ENCODE peak calls at places on chromosomes 3 and 15, in seven cellular contexts. U is A549, P is GM12891, Z is sigmoid colon, E is tibial nerve, Q is IMR-90, J is lower leg skin. F is an unnamed sample.

GRCh38 chr3:138752886-138753285 is 81.8 kb downstream of the PIK3CB start:
- DNase-seq in P (no peak), U (no peak), Q (no peak), Z (no peak), J (no peak), E (no peak), F (no peak)

GRCh38 chr3:113685956-113686721 is 10.3 kb downstream of the USF3 start:
- DNase-seq in U (no peak), J (no peak), E (no peak), Z (no peak), Q (peak; percentile 59), P (no peak), F (no peak)

GRCh38 chr3:149010504-149010951 is 19.2 kb downstream of the GYG1 start:
- DNase-seq in E (no peak), P (no peak), Z (no peak), U (no peak), Q (peak; percentile 87), J (no peak), F (no peak)

GRCh38 chr3:7203969-7204847 is 343.3 kb downstream of the GRM7 start:
- DNase-seq in P (no peak), U (no peak), Q (no peak), E (no peak), J (no peak), Z (no peak), F (no peak)

GRCh38 chr3:33165372-33165771 is 51.6 kb downstream of the CRTAP start:
- DNase-seq in J (peak; percentile 45), U (no peak), P (no peak), Q (no peak), E (no peak), Z (no peak), F (no peak)

GRCh38 chr15:70217246-70218160 is 119.8 kb upstream of the TLE3 start:
- DNase-seq in P (no peak), U (no peak), E (no peak), Q (no peak), Z (no peak), J (no peak), F (no peak)

GRCh38 chr3:186888569-186888968 is 41.8 kb upstream of the ST6GAL1 start:
- DNase-seq in J (no peak), Q (no peak), E (no peak), U (no peak), P (no peak), Z (no peak), F (no peak)

GRCh38 chr3:73508330-73508954 is 116.3 kb downstream of the PDZRN3 start:
- DNase-seq in Q (peak; percentile 81), P (peak; percentile 11), Z (no peak), U (peak; percentile 30), J (peak; percentile 54), E (no peak), F (no peak)

GRCh38 chr3:186160691-186161243 is 51.9 kb upstream of the ETV5 start:
- DNase-seq in P (no peak), U (no peak), Z (no peak), Q (no peak), E (no peak), J (no peak), F (no peak)

GRCh38 chr15:43968551-43968950 is 141.7 kb downstream of the WDR76 start:
- DNase-seq in J (no peak), E (no peak), Q (no peak), U (no peak), P (no peak), Z (no peak), F (no peak)

GRCh38 chr3:89690649-89691048 is 583.2 kb downstream of the EPHA3 start:
- DNase-seq in E (no peak), P (no peak), J (no peak), U (no peak), Z (no peak), Q (peak; percentile 1), F (no peak)

GRCh38 chr3:53346514-53346913 is 829 bp downstream of the DCP1A start:
- DNase-seq in J (no peak), E (no peak), U (no peak), Z (no peak), Q (no peak), P (no peak), F (no peak)

GRCh38 chr3:23950303-23950702 is 5.2 kb downstream of the NR1D2 start:
- DNase-seq in P (no peak), Z (no peak), J (no peak), Q (no peak), U (no peak), E (no peak), F (no peak)

GRCh38 chr3:115989927-115990326 is 366.6 kb downstream of the GAP43 start:
- DNase-seq in J (no peak), E (no peak), P (no peak), Z (no peak), U (no peak), Q (peak; percentile 90), F (no peak)

GRCh38 chr3:57973715-57974477 is 34.3 kb upstream of the FLNB start:
- DNase-seq in P (no peak), E (no peak), Z (no peak), Q (no peak), J (no peak), U (no peak), F (no peak)

GRCh38 chr15:77974098-77974414 is 103.5 kb downstream of the TBC1D2B start:
- DNase-seq in J (no peak), E (no peak), U (no peak), Q (peak; percentile 56), P (no peak), Z (peak; percentile 88), F (peak; percentile 66)

GRCh38 chr3:182947892-182948291 is 32.4 kb downstream of the DCUN1D1 start:
- DNase-seq in U (peak; percentile 6), J (no peak), Q (no peak), Z (no peak), P (no peak), E (no peak), F (no peak)

GRCh38 chr3:68988740-68989139 is 24.7 kb downstream of the EOGT start:
- DNase-seq in P (no peak), J (no peak), Q (peak; percentile 95), Z (no peak), E (no peak), U (no peak), F (no peak)

GRCh38 chr15:50363612-50364011 is 8.6 kb upstream of the GABPB1 start:
- DNase-seq in E (no peak), Q (no peak), U (no peak), P (no peak), Z (no peak), J (no peak), F (no peak)

GRCh38 chr3:29344154-29344553 is 63.3 kb downstream of the RBMS3 start:
- DNase-seq in E (no peak), Q (no peak), U (no peak), J (no peak), P (no peak), Z (no peak), F (no peak)

GRCh38 chr15:25623708-25624107 is 184.9 kb upstream of the UBE3A start:
- DNase-seq in U (no peak), J (no peak), Z (no peak), E (no peak), P (no peak), Q (no peak), F (no peak)

GRCh38 chr3:171755015-171755589 is 55.2 kb downstream of the PLD1 start:
- DNase-seq in E (no peak), Q (no peak), J (no peak), P (no peak), U (no peak), Z (no peak), F (no peak)

GRCh38 chr15:20356444-20357138 is 185.0 kb downstream of the GOLGA6L6 start:
- DNase-seq in P (peak; percentile 80), Q (no peak), J (no peak), E (no peak), Z (peak; percentile 69), U (peak; percentile 80), F (peak; percentile 89)

GRCh38 chr3:36944641-36945270 is at the start of gene TRANK1:
- DNase-seq in J (peak; percentile 63), E (peak; percentile 35), P (peak; percentile 63), Z (peak; percentile 89), Q (peak; percentile 34), U (peak; percentile 18), F (peak; percentile 93)
- TF ChIP-seq POLR2A in J (no peak), E (peak; percentile 42), P (no peak), Z (no peak), Q (no peak), U (no peak), F (no peak)

GRCh38 chr3:42042747-42043115 is 48.4 kb upstream of the TRAK1 start:
- DNase-seq in Q (no peak), Z (no peak), E (no peak), J (no peak), U (no peak), P (no peak), F (no peak)
- TF ChIP-seq POLR2A in Q (no peak), Z (no peak), E (no peak), J (no peak), U (no peak), P (no peak), F (no peak)

DNA sequence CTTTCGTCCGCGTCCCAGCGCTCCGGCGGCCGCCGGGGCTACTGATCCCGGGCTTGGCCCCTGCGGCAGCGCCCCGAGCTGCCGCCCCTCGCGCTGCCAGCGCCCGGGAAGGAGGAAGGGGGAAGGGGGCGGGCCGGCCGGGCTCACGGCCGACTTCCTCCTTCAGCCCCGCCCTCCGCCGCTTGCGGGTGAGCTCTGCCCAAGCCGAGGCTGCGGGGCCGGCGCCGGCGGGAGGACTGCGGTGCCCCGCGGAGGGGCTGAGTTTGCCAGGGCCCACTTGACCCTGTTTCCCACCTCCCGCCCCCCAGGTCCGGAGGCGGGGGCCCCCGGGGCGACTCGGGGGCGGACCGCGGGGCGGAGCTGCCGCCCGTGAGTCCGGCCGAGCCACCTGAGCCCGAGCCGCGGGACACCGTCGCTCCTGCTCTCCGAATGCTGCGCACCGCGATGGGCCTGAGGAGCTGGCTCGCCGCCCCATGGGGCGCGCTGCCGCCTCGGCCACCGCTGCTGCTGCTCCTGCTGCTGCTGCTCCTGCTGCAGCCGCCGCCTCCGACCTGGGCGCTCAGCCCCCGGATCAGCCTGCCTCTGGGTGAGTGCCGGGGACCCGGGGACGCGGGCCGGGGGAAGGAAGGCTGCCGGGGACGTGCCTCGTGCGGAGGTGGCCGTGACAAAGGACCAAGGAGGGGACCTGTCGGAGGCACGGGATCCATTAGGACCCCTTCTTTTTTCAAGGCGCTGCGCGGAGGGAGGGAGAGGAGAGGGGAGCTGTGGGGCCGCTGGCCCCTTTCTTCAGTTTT is at the start of gene SEMA4B:
- DNase-seq in E (peak; percentile 41), Z (peak; percentile 85), J (no peak), U (peak; percentile 92), P (peak; percentile 97), Q (peak; percentile 32), F (peak; percentile 97)
- TF ChIP-seq POLR2A in E (peak; percentile 44), Z (no peak), J (no peak), U (peak; percentile 73), P (no peak), Q (peak; percentile 32), F (no peak)

DNA sequence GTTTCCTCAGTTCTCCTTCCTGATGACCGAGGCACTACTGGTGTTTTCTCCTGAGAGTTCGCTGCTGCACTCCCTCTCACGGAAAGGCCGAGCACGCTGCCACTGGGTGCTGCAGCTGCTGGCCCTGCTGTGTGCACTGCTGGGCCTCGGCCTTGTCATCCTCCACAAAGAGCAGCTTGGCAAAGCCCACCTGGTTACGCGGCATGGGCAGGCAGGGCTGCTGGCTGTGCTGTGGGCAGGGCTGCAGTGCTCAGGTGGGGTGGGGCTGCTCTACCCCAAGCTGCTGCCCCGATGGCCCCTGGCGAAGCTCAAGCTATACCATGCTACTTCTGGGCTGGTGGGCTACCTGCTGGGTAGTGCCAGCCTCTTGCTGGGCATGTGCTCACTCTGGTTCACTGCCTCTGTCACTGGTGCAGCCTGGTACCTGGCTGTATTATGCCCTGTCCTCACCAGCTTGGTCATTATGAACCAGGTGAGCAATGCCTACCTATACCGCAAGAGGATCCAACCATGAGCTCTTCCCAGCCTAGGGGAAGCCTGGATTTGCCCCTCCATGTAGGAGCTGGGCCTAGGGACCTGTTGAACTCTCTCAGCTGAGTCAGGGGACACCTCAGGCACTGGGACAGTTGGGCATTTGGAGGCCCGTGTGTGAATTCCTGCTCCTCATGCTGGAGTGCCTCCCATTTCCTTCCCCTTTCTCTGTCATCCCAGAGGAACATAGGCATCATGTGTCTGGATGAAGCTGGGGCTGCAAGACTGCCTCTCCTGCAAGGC is 2.8 kb downstream of the CYB561D2 start:
- DNase-seq in U (no peak), J (no peak), Z (no peak), E (no peak), P (no peak), Q (no peak), F (no peak)
- TF ChIP-seq POLR2A in U (no peak), J (no peak), Z (no peak), E (no peak), P (peak; percentile 13), Q (no peak), F (no peak)